ENCODE peak calls at places on chromosomes 12 and 14, in eight cellular contexts. V is stimulated activated naive CD8-positive, alpha-beta T cell treated with anti-CD3 and anti-CD28 coated beads, Interleukin-15, Interleukin-2, amounts not matched to agents 100 U/mL and 50 U/mL, for 24 hours; Q is activated T-cell treated with anti-CD3 and anti-CD28 coated beads, Interleukin-2, amount 50 U/mL, for 72 hours; R is sciatic nerve; E is stimulated activated CD4-positive, alpha-beta T cell treated with anti-CD3 and anti-CD28 coated beads, Interleukin-2, amount 100 ng/mL, for 48 hours; Z is mucosa of gallbladder; D is myocyte; I is GM12892. Y is an unnamed sample.

GRCh38 chr12:47820631-47821345 is 1.1 kb upstream of the HDAC7 start:
- DNase-seq in Z (peak), V (no peak), E (no peak), Q (no peak), D (peak), I (no peak), R (peak), Y (no peak)

GRCh38 chr14:93128785-93129459 is 13.2 kb upstream of the ITPK1 start:
- DNase-seq in Q (no peak), Z (no peak), E (no peak), D (peak), I (no peak), V (no peak), R (no peak), Y (no peak)

GRCh38 chr14:99426796-99427346 is 53.8 kb downstream of the SETD3 start:
- DNase-seq in V (no peak), R (no peak), E (no peak), Z (no peak), I (no peak), Q (no peak), D (no peak), Y (no peak)

GRCh38 chr12:3227076-3227975 is 150.1 kb downstream of the TSPAN9 start:
- DNase-seq in I (no peak), Q (no peak), Z (no peak), R (no peak), E (no peak), V (no peak), D (no peak), Y (no peak)

GRCh38 chr12:5047094-5047493 is 3.4 kb downstream of the KCNA5 start:
- DNase-seq in V (no peak), Z (no peak), D (no peak), I (no peak), E (no peak), Q (no peak), R (no peak), Y (no peak)

GRCh38 chr12:108700833-108701450 is 30.4 kb downstream of the CORO1C start:
- DNase-seq in E (no peak), Z (no peak), V (no peak), D (no peak), R (no peak), I (no peak), Q (no peak), Y (no peak)

GRCh38 chr14:72680853-72681640 is 212.9 kb downstream of the DPF3 start:
- DNase-seq in V (no peak), I (no peak), E (no peak), Q (no peak), Z (no peak), R (no peak), D (no peak), Y (no peak)

GRCh38 chr12:98295681-98296080 is 219.7 kb upstream of the TMPO start:
- DNase-seq in R (no peak), V (no peak), Z (no peak), D (no peak), I (no peak), E (no peak), Q (no peak), Y (no peak)

GRCh38 chr12:75489187-75489586 is 8.6 kb downstream of the GLIPR1 start:
- DNase-seq in E (no peak), D (peak), Z (no peak), V (no peak), R (no peak), Q (no peak), I (no peak), Y (no peak)

GRCh38 chr12:47955059-47955458 is 8.3 kb upstream of the TMEM106C start:
- DNase-seq in R (no peak), Z (no peak), E (no peak), Q (no peak), I (no peak), D (no peak), V (no peak), Y (no peak)

GRCh38 chr14:90383126-90383730 is 13.6 kb upstream of the CALM1 start:
- DNase-seq in R (peak), Z (peak), D (peak), V (peak), Q (peak), I (peak), E (peak), Y (peak)

GRCh38 chr14:25350802-25351201 is 300.9 kb upstream of the STXBP6 start:
- DNase-seq in I (no peak), Q (no peak), Z (no peak), D (no peak), E (no peak), R (no peak), V (no peak), Y (no peak)

GRCh38 chr14:93734086-93734822 is 54.0 kb downstream of the PRIMA1 start:
- DNase-seq in Z (no peak), E (no peak), D (no peak), I (no peak), R (no peak), Q (no peak), V (no peak), Y (peak)

GRCh38 chr14:52080817-52081755 is 12.2 kb upstream of the NID2 start:
- DNase-seq in V (no peak), D (peak), I (no peak), E (no peak), Z (peak), Q (no peak), R (no peak), Y (no peak)

GRCh38 chr12:67702136-67702535 is 53.6 kb downstream of the DYRK2 start:
- DNase-seq in V (no peak), Q (no peak), R (no peak), I (no peak), E (no peak), Z (no peak), D (peak), Y (no peak)

GRCh38 chr12:122368361-122369073 is 54.0 kb downstream of the CLIP1 start:
- DNase-seq in D (peak), Q (no peak), E (no peak), R (peak), V (no peak), Z (no peak), I (no peak), Y (no peak)

GRCh38 chr12:67937822-67938221 is 51.4 kb upstream of the IFNG-AS1 start:
- DNase-seq in D (no peak), E (no peak), I (no peak), R (no peak), V (no peak), Z (no peak), Q (no peak), Y (no peak)

GRCh38 chr12:90995041-90995440 is 9.7 kb downstream of the EPYC start:
- DNase-seq in Z (no peak), V (no peak), D (peak), Q (no peak), I (no peak), E (no peak), R (no peak), Y (no peak)

GRCh38 chr14:99309220-99309766 is 37.3 kb upstream of the BCL11B start:
- DNase-seq in Q (no peak), D (no peak), Z (no peak), E (no peak), I (no peak), V (no peak), R (no peak), Y (no peak)

Y was measured in activated CD4-positive, alpha-beta T cell treated with anti-CD3 and anti-CD28 coated beads for 48 hours.